ENCODE peak calls at places on chromosome X, in nine cellular contexts. P is body of pancreas; W is A549; U is CD8-positive, alpha-beta memory T cell; L is pancreas; C is astrocyte; F is mucosa of descending colon; G is upper lobe of right lung; J is iPS DF 6.9. Y is an unnamed sample. For H3K4me1, the result is how much of the 10 kb centered on the place peaks cover.

GRCh38 chrX:47743504-47743903 is 84.5 kb upstream of the UXT start:
- DNase-seq in P (no peak), W (no peak), U (no peak), L (no peak), C (peak), F (no peak), G (no peak), J (no peak), Y (no peak)

GRCh38 chrX:38895775-38896174 is 94.5 kb downstream of the MID1IP1 start:
- DNase-seq in P (no peak), W (no peak), U (no peak), L (no peak), C (no peak), F (no peak), G (no peak), J (no peak), Y (no peak)

GRCh38 chrX:10325606-10326005 is 168.8 kb downstream of the CLCN4 start:
- DNase-seq in P (no peak), W (peak), U (no peak), L (no peak), C (peak), F (no peak), G (no peak), J (no peak), Y (no peak)

GRCh38 chrX:48473718-48473990 is 2.3 kb upstream of the FTSJ1 start:
- DNase-seq in P (no peak), W (no peak), U (no peak), L (no peak), C (no peak), F (no peak), G (no peak), J (no peak), Y (no peak)

GRCh38 chrX:119399772-119400101 is 601 bp downstream of the SLC25A43 start:
- DNase-seq in P (no peak), W (no peak), U (no peak), L (no peak), C (peak), F (no peak), G (no peak), J (no peak), Y (no peak)

GRCh38 chrX:150364347-150365050 is 1.4 kb downstream of the MAMLD1 start:
- DNase-seq in P (peak), W (peak), U (no peak), L (peak), C (no peak), F (peak), G (peak), J (no peak), Y (peak)

GRCh38 chrX:140723251-140723650 is 13.7 kb downstream of the LINC00632 start:
- DNase-seq in P (no peak), W (peak), U (no peak), L (no peak), C (peak), F (no peak), G (no peak), J (no peak), Y (no peak)

GRCh38 chrX:48493890-48494364 is 14.9 kb upstream of the PORCN start:
- DNase-seq in P (peak), W (no peak), U (no peak), L (no peak), C (no peak), F (no peak), G (no peak), J (no peak), Y (no peak)

GRCh38 chrX:44343412-44343942 is at the start of gene EFHC2:
- DNase-seq in P (peak), W (peak), U (peak), L (peak), C (peak), F (peak), G (peak), J (no peak), Y (peak)

GRCh38 chrX:48466696-48467095 is 3.4 kb downstream of the SLC38A5 start:
- DNase-seq in P (peak), W (no peak), U (no peak), L (peak), C (no peak), F (no peak), G (no peak), J (no peak), Y (no peak)

GRCh38 chrX:124433186-124433585 is 86.8 kb downstream of the SH2D1A start:
- DNase-seq in P (no peak), W (no peak), U (no peak), L (no peak), C (no peak), F (no peak), G (no peak), J (no peak), Y (no peak)

GRCh38 chrX:68658530-68658929 is 11.1 kb downstream of the STARD8 start:
- DNase-seq in P (no peak), W (no peak), U (no peak), L (no peak), C (no peak), F (no peak), G (no peak), J (no peak), Y (no peak)

GRCh38 chrX:134622056-134622812 is 36.0 kb downstream of the PLAC1 start:
- DNase-seq in P (no peak), W (peak), U (no peak), L (no peak), C (peak), F (no peak), G (no peak), J (peak), Y (no peak)

GRCh38 chrX:114800719-114801118 is 216.7 kb downstream of the IL13RA2 start:
- DNase-seq in P (no peak), W (peak), U (no peak), L (no peak), C (peak), F (no peak), G (no peak), J (no peak), Y (no peak)

GRCh38 chrX:2327423-2327822 is 173.4 kb downstream of the DHRSX start:
- DNase-seq in P (no peak), W (no peak), U (no peak), L (no peak), C (no peak), F (no peak), G (no peak), J (no peak), Y (no peak)

GRCh38 chrX:150690126-150690525 is 3.1 kb upstream of the MTMR1 start:
- DNase-seq in P (no peak), W (peak), U (no peak), L (no peak), C (peak), F (no peak), G (no peak), J (no peak), Y (no peak)

GRCh38 chrX:41688835-41689234 is at the start of gene GPR34:
- DNase-seq in P (no peak), W (no peak), U (peak), L (no peak), C (no peak), F (no peak), G (no peak), J (no peak), Y (no peak)

GRCh38 chrX:119753639-119754257 is 4.6 kb upstream of the SOWAHD start:
- DNase-seq in P (no peak), W (peak), U (peak), L (no peak), C (no peak), F (no peak), G (no peak), J (no peak), Y (peak)

GRCh38 chrX:30489323-30489722 is 88.2 kb downstream of the TASL start:
- DNase-seq in P (no peak), W (peak), U (no peak), L (no peak), C (no peak), F (no peak), G (no peak), J (no peak), Y (no peak)

GRCh38 chrX:28133763-28134162 is 152.5 kb upstream of the DCAF8L1 start:
- DNase-seq in P (no peak), W (no peak), U (no peak), L (no peak), C (no peak), F (no peak), G (no peak), J (no peak), Y (no peak)

GRCh38 chrX:78327370-78328048 is at the start of gene CYSLTR1:
- DNase-seq in P (no peak), W (no peak), U (no peak), L (no peak), C (no peak), F (no peak), G (no peak), J (no peak), Y (no peak)

GRCh38 chrX:10591363-10592036 is 28.9 kb downstream of the MID1 start:
- DNase-seq in P (no peak), W (no peak), U (no peak), L (no peak), C (no peak), F (no peak), G (no peak), J (no peak), Y (no peak)

GRCh38 chrX:53442322-53442631 is 8.1 kb upstream of the HSD17B10 start:
- DNase-seq in P (no peak), W (no peak), U (no peak), L (no peak), C (no peak), F (no peak), G (no peak), J (no peak), Y (no peak)

GRCh38 chrX:13085533-13085932 is 41.1 kb upstream of the FAM9C start:
- DNase-seq in P (no peak), W (no peak), U (no peak), L (no peak), C (no peak), F (no peak), G (no peak), J (no peak), Y (peak)
- H3K4me1 ChIP-seq in P (under half), W (under half), U (half or more), L (under half), C (under half), F (under half), G (under half), J (under half), Y (half or more)

DNA sequence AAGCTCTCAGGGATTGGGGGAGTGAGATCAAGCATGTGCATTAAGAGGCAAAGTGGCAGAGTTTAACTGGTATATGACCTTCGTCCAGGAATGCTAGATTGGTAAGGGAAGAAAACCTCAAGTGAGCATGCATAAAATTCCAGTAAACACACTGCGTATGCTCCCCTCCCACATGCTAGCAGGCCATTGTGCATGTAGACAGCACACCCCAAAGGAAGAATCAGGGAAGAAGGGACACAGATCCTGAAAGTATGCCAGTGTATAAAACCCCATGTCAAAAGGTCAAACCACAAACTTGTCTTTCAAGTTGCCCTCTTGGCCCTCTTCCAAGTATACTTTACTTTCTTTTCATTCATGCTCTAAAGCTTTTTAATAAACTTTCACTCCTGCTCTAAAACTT is 405.2 kb upstream of the CNKSR2 start:
- DNase-seq in P (no peak), W (peak), U (no peak), L (no peak), C (peak), F (no peak), G (no peak), J (no peak), Y (no peak)
- H3K4me3 ChIP-seq in P (no peak), W (no peak), U (no peak), L (no peak), C (no peak), F (no peak), G (no peak), J (no peak), Y (no peak)

GRCh38 chrX:25005034-25005381 is 10.8 kb downstream of the ARX start:
- DNase-seq in P (no peak), W (no peak), U (no peak), L (no peak), C (no peak), F (no peak), G (no peak), J (no peak), Y (no peak)

GRCh38 chrX:25003066-25003849 is 12.5 kb downstream of the ARX start:
- DNase-seq in P (no peak), W (no peak), U (no peak), L (peak), C (no peak), F (no peak), G (no peak), J (no peak), Y (no peak)

GRCh38 chrX:25004485-25005032 is 11.2 kb downstream of the ARX start:
- DNase-seq in P (no peak), W (no peak), U (no peak), L (no peak), C (no peak), F (no peak), G (no peak), J (no peak), Y (no peak)

GRCh38 chrX:25002658-25003015 is 13.1 kb downstream of the ARX start:
- DNase-seq in P (no peak), W (no peak), U (no peak), L (no peak), C (no peak), F (no peak), G (no peak), J (no peak), Y (no peak)

DNA sequence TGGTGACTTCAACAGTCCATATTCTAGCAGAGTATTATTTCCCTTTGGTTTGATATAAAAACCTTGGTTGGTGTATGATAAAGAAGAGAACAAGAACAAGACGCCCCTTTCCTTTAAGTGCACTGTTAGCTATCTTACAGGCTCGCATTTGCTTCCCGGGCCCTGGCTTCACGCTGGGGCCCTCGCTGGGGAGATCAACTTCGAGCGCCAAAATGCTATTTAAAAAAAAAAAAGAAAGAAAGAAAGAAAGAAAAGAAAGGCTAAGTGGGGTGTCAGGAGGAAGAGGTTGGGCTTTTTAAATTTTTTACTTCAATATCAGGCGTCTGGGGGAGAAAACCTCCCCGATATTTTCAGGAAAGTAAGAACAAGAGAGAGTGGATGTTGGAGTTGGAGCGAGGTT is 11.7 kb downstream of the ARX start:
- DNase-seq in P (no peak), W (no peak), U (no peak), L (no peak), C (no peak), F (no peak), G (no peak), J (no peak), Y (no peak)
- H3K4me1 ChIP-seq in P (under half), W (under half), U (under half), L (under half), C (under half), F (under half), G (under half), J (under half), Y (under half)

GRCh38 chrX:40244116-40244515 is 146.4 kb upstream of the BCOR start:
- DNase-seq in P (no peak), W (no peak), U (no peak), L (no peak), C (no peak), F (no peak), G (no peak), J (no peak), Y (no peak)
- H3K4me3 ChIP-seq in P (no peak), W (no peak), U (no peak), L (no peak), C (no peak), F (no peak), G (no peak), J (no peak), Y (no peak)

GRCh38 chrX:136778020-136778419 is 2.7 kb downstream of the ARHGEF6 start:
- DNase-seq in P (no peak), W (no peak), U (no peak), L (no peak), C (no peak), F (no peak), G (no peak), J (no peak), Y (no peak)
- H3K4me1 ChIP-seq in P (under half), W (under half), U (under half), L (under half), C (under half), F (under half), G (under half), J (under half), Y (under half)

DNA sequence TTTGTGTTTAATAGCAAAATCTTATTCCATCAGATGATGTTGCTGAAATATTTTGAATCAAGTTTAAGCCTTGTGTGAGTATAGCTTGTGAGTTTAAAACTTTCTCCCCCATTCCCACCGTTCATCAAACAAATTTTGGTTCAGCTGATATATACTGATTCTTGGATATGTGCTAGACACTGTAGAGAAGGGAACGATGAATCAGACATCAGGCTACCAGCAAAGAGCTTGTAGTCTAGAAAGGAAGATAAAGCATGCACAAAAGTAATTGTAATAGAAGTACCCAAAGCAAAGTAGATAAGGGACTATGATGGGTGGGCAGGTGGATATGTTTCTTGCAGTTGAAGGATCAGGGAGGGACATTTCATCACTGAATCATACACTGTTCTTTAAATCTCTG is 131.9 kb downstream of the AKAP4 start:
- DNase-seq in P (no peak), W (no peak), U (no peak), L (no peak), C (no peak), F (no peak), G (no peak), J (no peak), Y (no peak)
- H3K4me3 ChIP-seq in P (no peak), W (no peak), U (no peak), L (no peak), C (no peak), F (no peak), G (no peak), J (no peak), Y (no peak)

DNA sequence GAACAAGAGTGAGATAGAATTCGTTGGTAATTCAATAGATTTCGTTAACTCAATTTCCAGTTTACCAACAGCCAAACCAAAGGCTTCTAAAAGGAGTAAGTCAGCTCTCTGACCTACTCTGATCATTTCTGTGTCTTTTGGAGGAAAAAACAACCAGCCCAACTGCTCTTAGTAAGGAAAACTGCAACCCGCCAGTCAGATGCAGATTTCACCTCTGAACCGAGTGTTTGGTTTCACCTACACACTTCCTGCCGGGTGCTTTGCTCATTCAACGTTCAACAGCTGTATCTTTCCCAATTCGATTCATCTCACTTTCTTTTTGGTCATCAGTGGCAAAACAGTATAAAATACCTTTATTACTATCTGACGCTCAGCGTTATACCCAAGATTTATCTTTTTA is 24.5 kb downstream of the TMSB4X start:
- DNase-seq in P (no peak), W (no peak), U (peak), L (no peak), C (no peak), F (no peak), G (no peak), J (no peak), Y (peak)
- H3K4me1 ChIP-seq in P (under half), W (half or more), U (half or more), L (under half), C (under half), F (under half), G (under half), J (under half), Y (half or more)